ENCODE peak calls at places on chromosomes 3 and 15, in five cellular contexts. One of them, this sample, is unnamed.

GRCh38 chr15:83285979-83286553 is 1.6 kb upstream of the BNC1 start:
- DNase-seq in T-helper 1 cell: no peak
- DNase-seq in CD4-positive, CD25-positive, alpha-beta regulatory T cell: no peak
- DNase-seq in COR-L47: no peak
- DNase-seq in NCI-H1092: no peak
- DNase-seq in this sample: no peak

GRCh38 chr3:186102687-186103086 is 6.2 kb downstream of the ETV5 start:
- DNase-seq in COR-L47: no peak
- DNase-seq in NCI-H1092: no peak
- DNase-seq in CD4-positive, CD25-positive, alpha-beta regulatory T cell: no peak
- DNase-seq in T-helper 1 cell: no peak
- DNase-seq in this sample: peak

GRCh38 chr15:76345269-76345879 is 8.8 kb downstream of the ISL2 start:
- DNase-seq in NCI-H1092: no peak
- DNase-seq in T-helper 1 cell: no peak
- DNase-seq in COR-L47: no peak
- DNase-seq in CD4-positive, CD25-positive, alpha-beta regulatory T cell: no peak
- DNase-seq in this sample: no peak

GRCh38 chr3:177427540-177427939 is 230.3 kb upstream of the TBL1XR1 start:
- DNase-seq in COR-L47: no peak
- DNase-seq in CD4-positive, CD25-positive, alpha-beta regulatory T cell: peak
- DNase-seq in T-helper 1 cell: peak
- DNase-seq in NCI-H1092: no peak
- DNase-seq in this sample: no peak

GRCh38 chr15:40338921-40339620 is 1.7 kb downstream of the CCDC9B start:
- DNase-seq in NCI-H1092: no peak
- DNase-seq in CD4-positive, CD25-positive, alpha-beta regulatory T cell: no peak
- DNase-seq in T-helper 1 cell: no peak
- DNase-seq in COR-L47: no peak
- DNase-seq in this sample: no peak

GRCh38 chr15:67548862-67549651 is 6.6 kb downstream of the MAP2K5 start:
- DNase-seq in NCI-H1092: peak
- DNase-seq in COR-L47: peak
- DNase-seq in CD4-positive, CD25-positive, alpha-beta regulatory T cell: no peak
- DNase-seq in T-helper 1 cell: no peak
- DNase-seq in this sample: no peak

GRCh38 chr15:58903232-58903631 is 30.2 kb downstream of the SLTM start:
- DNase-seq in COR-L47: no peak
- DNase-seq in NCI-H1092: no peak
- DNase-seq in CD4-positive, CD25-positive, alpha-beta regulatory T cell: no peak
- DNase-seq in T-helper 1 cell: no peak
- DNase-seq in this sample: no peak

GRCh38 chr3:172029425-172030128 is 9.8 kb upstream of the FNDC3B start:
- DNase-seq in CD4-positive, CD25-positive, alpha-beta regulatory T cell: no peak
- DNase-seq in COR-L47: no peak
- DNase-seq in NCI-H1092: no peak
- DNase-seq in T-helper 1 cell: no peak
- DNase-seq in this sample: no peak

GRCh38 chr15:80118956-80119355 is 33.8 kb upstream of the FAH start:
- DNase-seq in NCI-H1092: no peak
- DNase-seq in T-helper 1 cell: no peak
- DNase-seq in CD4-positive, CD25-positive, alpha-beta regulatory T cell: no peak
- DNase-seq in COR-L47: no peak
- DNase-seq in this sample: peak

GRCh38 chr3:123123716-123124616 is 57.1 kb downstream of the PDIA5 start:
- DNase-seq in NCI-H1092: no peak
- DNase-seq in T-helper 1 cell: no peak
- DNase-seq in COR-L47: no peak
- DNase-seq in CD4-positive, CD25-positive, alpha-beta regulatory T cell: no peak
- DNase-seq in this sample: no peak

GRCh38 chr3:102063572-102063971 is 214.3 kb downstream of the NFKBIZ start:
- DNase-seq in CD4-positive, CD25-positive, alpha-beta regulatory T cell: no peak
- DNase-seq in NCI-H1092: no peak
- DNase-seq in T-helper 1 cell: no peak
- DNase-seq in COR-L47: no peak
- DNase-seq in this sample: no peak

GRCh38 chr15:64923546-64923945 is 11.8 kb downstream of the ANKDD1A start:
- DNase-seq in COR-L47: no peak
- DNase-seq in NCI-H1092: no peak
- DNase-seq in T-helper 1 cell: no peak
- DNase-seq in CD4-positive, CD25-positive, alpha-beta regulatory T cell: no peak
- DNase-seq in this sample: no peak

GRCh38 chr3:136193273-136194043 is 2.7 kb downstream of the MSL2 start:
- DNase-seq in COR-L47: no peak
- DNase-seq in CD4-positive, CD25-positive, alpha-beta regulatory T cell: peak
- DNase-seq in NCI-H1092: no peak
- DNase-seq in T-helper 1 cell: peak
- DNase-seq in this sample: no peak

GRCh38 chr15:50883903-50884302 is 24.6 kb upstream of the AP4E1 start:
- DNase-seq in T-helper 1 cell: peak
- DNase-seq in CD4-positive, CD25-positive, alpha-beta regulatory T cell: peak
- DNase-seq in NCI-H1092: no peak
- DNase-seq in COR-L47: no peak
- DNase-seq in this sample: no peak

GRCh38 chr3:103767635-103768034 is 1332.8 kb downstream of the ZPLD1 start:
- DNase-seq in CD4-positive, CD25-positive, alpha-beta regulatory T cell: no peak
- DNase-seq in NCI-H1092: no peak
- DNase-seq in COR-L47: peak
- DNase-seq in T-helper 1 cell: no peak
- DNase-seq in this sample: no peak

GRCh38 chr15:75840659-75841058 is 2.6 kb upstream of the UBE2Q2 start:
- DNase-seq in CD4-positive, CD25-positive, alpha-beta regulatory T cell: no peak
- DNase-seq in T-helper 1 cell: no peak
- DNase-seq in NCI-H1092: no peak
- DNase-seq in COR-L47: no peak
- DNase-seq in this sample: no peak

GRCh38 chr15:40906947-40907802 is 12.9 kb downstream of the VPS18 start:
- DNase-seq in T-helper 1 cell: peak
- DNase-seq in COR-L47: peak
- DNase-seq in NCI-H1092: peak
- DNase-seq in CD4-positive, CD25-positive, alpha-beta regulatory T cell: peak
- DNase-seq in this sample: no peak

GRCh38 chr3:178451799-178452198 is 84.4 kb upstream of the KCNMB2 start:
- DNase-seq in T-helper 1 cell: no peak
- DNase-seq in CD4-positive, CD25-positive, alpha-beta regulatory T cell: no peak
- DNase-seq in NCI-H1092: no peak
- DNase-seq in COR-L47: peak
- DNase-seq in this sample: no peak

GRCh38 chr3:123344941-123345594 is 103.8 kb downstream of the ADCY5 start:
- DNase-seq in T-helper 1 cell: no peak
- DNase-seq in NCI-H1092: no peak
- DNase-seq in CD4-positive, CD25-positive, alpha-beta regulatory T cell: no peak
- DNase-seq in COR-L47: no peak
- DNase-seq in this sample: no peak

GRCh38 chr15:27762471-27762870 is 336.6 kb downstream of the OCA2 start:
- DNase-seq in NCI-H1092: no peak
- DNase-seq in CD4-positive, CD25-positive, alpha-beta regulatory T cell: no peak
- DNase-seq in COR-L47: no peak
- DNase-seq in T-helper 1 cell: no peak
- DNase-seq in this sample: no peak

GRCh38 chr3:71964170-71964569 is 179.2 kb upstream of the PROK2 start:
- DNase-seq in COR-L47: no peak
- DNase-seq in NCI-H1092: no peak
- DNase-seq in T-helper 1 cell: no peak
- DNase-seq in CD4-positive, CD25-positive, alpha-beta regulatory T cell: no peak
- DNase-seq in this sample: no peak

GRCh38 chr3:70097084-70097483 is 97.6 kb downstream of the SAMMSON start:
- DNase-seq in NCI-H1092: no peak
- DNase-seq in CD4-positive, CD25-positive, alpha-beta regulatory T cell: no peak
- DNase-seq in COR-L47: no peak
- DNase-seq in T-helper 1 cell: no peak
- DNase-seq in this sample: no peak

GRCh38 chr15:69395460-69395859 is 18.7 kb upstream of the KIF23 start:
- DNase-seq in CD4-positive, CD25-positive, alpha-beta regulatory T cell: no peak
- DNase-seq in NCI-H1092: no peak
- DNase-seq in T-helper 1 cell: no peak
- DNase-seq in COR-L47: no peak
- DNase-seq in this sample: no peak

GRCh38 chr15:99917237-99917636 is 184.0 kb upstream of the LYSMD4 start:
- DNase-seq in NCI-H1092: no peak
- DNase-seq in CD4-positive, CD25-positive, alpha-beta regulatory T cell: no peak
- DNase-seq in COR-L47: no peak
- DNase-seq in T-helper 1 cell: no peak
- DNase-seq in this sample: no peak

GRCh38 chr3:8937064-8938020 is 25.9 kb downstream of the RAD18 start:
- DNase-seq in CD4-positive, CD25-positive, alpha-beta regulatory T cell: no peak
- DNase-seq in T-helper 1 cell: no peak
- DNase-seq in NCI-H1092: no peak
- DNase-seq in COR-L47: no peak
- DNase-seq in this sample: no peak